ENCODE peak calls at places on chromosomes 6 and 20, in ten cellular contexts. Y is tibial artery, Q is HFF-Myc, L is heart left ventricle, V is ovary, O is HL-60, X is adipocyte, E is choroid plexus epithelial cell, W is suprapubic skin, F is epithelial cell of proximal tubule. M is an unnamed sample.

GRCh38 chr6:41286544-41287346 is at the start of gene TREM1:
- DNase-seq in W (peak), X (peak), F (peak), E (peak), V (no peak), Q (peak), L (peak), O (peak), Y (peak), M (peak)

GRCh38 chr6:81766482-81767069 is 14.1 kb upstream of the TENT5A start:
- DNase-seq in L (no peak), O (peak), E (peak), Y (no peak), W (no peak), Q (peak), X (peak), F (peak), V (no peak), M (peak)

GRCh38 chr20:54167909-54168872 is 5.6 kb downstream of the CYP24A1 start:
- DNase-seq in O (no peak), V (no peak), L (no peak), F (no peak), E (no peak), X (no peak), Q (no peak), W (no peak), Y (no peak), M (peak)

GRCh38 chr20:41509316-41509715 is 108.9 kb downstream of the CHD6 start:
- DNase-seq in X (no peak), E (no peak), V (no peak), F (no peak), O (no peak), Y (no peak), Q (no peak), W (no peak), L (no peak), M (no peak)

GRCh38 chr20:25309395-25310267 is 61.7 kb downstream of the PYGB start:
- DNase-seq in V (peak), L (no peak), F (peak), W (peak), O (no peak), Q (no peak), E (peak), X (peak), Y (peak), M (peak)

GRCh38 chr6:25006075-25006474 is 70.3 kb upstream of the RIPOR2 start:
- DNase-seq in Y (no peak), X (no peak), O (no peak), W (no peak), L (no peak), Q (no peak), V (no peak), F (no peak), E (no peak), M (no peak)

GRCh38 chr6:113558966-113559365 is 298.2 kb upstream of the MARCKS start:
- DNase-seq in F (no peak), L (no peak), V (no peak), Y (no peak), W (no peak), E (peak), O (no peak), X (peak), Q (peak), M (peak)

GRCh38 chr6:3919130-3919628 is 70.0 kb downstream of the FAM50B start:
- DNase-seq in Y (no peak), V (no peak), X (peak), Q (no peak), W (no peak), L (peak), E (peak), F (peak), O (no peak), M (peak)

GRCh38 chr6:38815250-38815649 is 100.1 kb downstream of the DNAH8 start:
- DNase-seq in Q (no peak), O (no peak), F (no peak), W (no peak), V (no peak), X (no peak), L (no peak), E (no peak), Y (no peak), M (no peak)

GRCh38 chr6:169866140-169866534 is 114.7 kb downstream of the ERMARD start:
- DNase-seq in Y (no peak), Q (no peak), F (no peak), W (no peak), V (no peak), E (no peak), O (no peak), L (no peak), X (no peak), M (no peak)

GRCh38 chr20:57159193-57159851 is 107.1 kb downstream of the BMP7 start:
- DNase-seq in X (no peak), Y (no peak), L (no peak), Q (no peak), W (no peak), E (no peak), F (no peak), V (no peak), O (no peak), M (no peak)

GRCh38 chr20:57161478-57162194 is 104.8 kb downstream of the BMP7 start:
- DNase-seq in X (no peak), W (no peak), E (no peak), V (no peak), L (no peak), Y (no peak), Q (no peak), O (no peak), F (no peak), M (no peak)

GRCh38 chr20:57158474-57158873 is 108.0 kb downstream of the BMP7 start:
- DNase-seq in X (no peak), O (no peak), E (no peak), F (no peak), Q (no peak), L (no peak), W (no peak), Y (no peak), V (no peak), M (no peak)

GRCh38 chr20:57160985-57161384 is 105.5 kb downstream of the BMP7 start:
- DNase-seq in F (no peak), W (no peak), E (no peak), O (no peak), L (no peak), Y (no peak), V (no peak), Q (no peak), X (no peak), M (no peak)

GRCh38 chr20:57159945-57160610 is 106.4 kb downstream of the BMP7 start:
- DNase-seq in Q (no peak), L (no peak), Y (no peak), W (no peak), O (no peak), E (no peak), F (no peak), V (no peak), X (no peak), M (no peak)
- H3K4me3 ChIP-seq in Q (no peak), L (no peak), Y (no peak), W (no peak), O (no peak), E (no peak), F (no peak), V (no peak), X (no peak), M (no peak)

DNA sequence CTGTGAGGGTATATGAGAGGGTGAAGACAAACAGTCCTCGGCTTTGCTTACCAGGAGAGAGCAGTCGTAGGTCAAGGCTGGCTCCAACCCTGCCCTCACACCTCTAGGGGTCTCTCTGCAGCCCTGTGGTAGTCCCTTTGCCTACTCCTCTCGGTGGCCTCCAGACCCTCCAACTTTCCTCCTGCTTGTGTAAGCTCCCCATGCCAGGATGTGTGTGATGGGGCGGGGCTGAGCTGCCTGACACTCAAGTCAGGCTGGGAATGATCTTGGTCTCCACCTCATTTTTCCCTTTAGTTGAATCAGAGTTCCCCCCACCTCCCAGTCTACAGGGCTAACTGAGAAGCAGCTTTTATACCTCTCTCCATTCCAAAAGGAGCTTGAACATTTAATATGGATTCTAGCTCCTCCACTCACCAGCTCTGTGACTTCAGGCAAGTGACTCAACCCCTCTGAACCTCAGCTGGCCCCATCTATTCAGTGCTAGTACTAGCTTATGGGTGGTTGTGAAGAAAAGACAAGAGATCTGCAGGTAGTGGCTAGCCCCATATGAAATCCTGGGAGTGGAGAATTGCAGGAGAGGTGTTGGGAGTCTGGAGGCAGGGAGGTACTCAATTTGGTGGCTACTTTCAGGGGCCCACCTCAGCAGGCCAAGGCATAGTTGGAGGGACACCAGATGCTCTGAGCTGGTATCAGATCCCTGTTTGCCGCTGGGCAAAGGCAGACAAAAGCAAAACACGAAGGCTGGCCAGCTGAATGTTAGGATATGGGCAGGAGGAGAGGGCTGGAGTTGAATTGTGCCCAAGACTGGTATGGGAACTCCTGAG is 971 bp downstream of the SLC29A1 start:
- DNase-seq in F (no peak), X (peak), Q (no peak), L (no peak), W (no peak), V (no peak), O (no peak), E (no peak), Y (no peak), M (no peak)
- H3K4me3 ChIP-seq in F (peak), X (peak), Q (peak), L (peak), W (peak), V (peak), O (peak), E (peak), Y (peak), M (peak)

GRCh38 chr20:63520594-63520938 is at the start of gene PPDPF:
- DNase-seq in V (peak), F (no peak), E (peak), L (peak), Q (no peak), Y (peak), X (peak), W (no peak), O (peak), M (peak)

GRCh38 chr20:63521602-63522001 is 1.0 kb downstream of the PPDPF start:
- DNase-seq in O (no peak), F (no peak), E (peak), X (peak), W (no peak), Y (no peak), V (no peak), L (no peak), Q (no peak), M (no peak)

GRCh38 chr20:63522981-63523611 is 2.5 kb downstream of the PPDPF start:
- DNase-seq in O (no peak), Y (no peak), V (no peak), L (peak), X (no peak), E (no peak), Q (no peak), F (no peak), W (peak), M (no peak)

GRCh38 chr20:63520939-63521601 is 505 bp downstream of the PPDPF start:
- DNase-seq in X (peak), L (peak), Y (peak), O (peak), F (no peak), E (peak), V (peak), W (peak), Q (no peak), M (peak)

DNA sequence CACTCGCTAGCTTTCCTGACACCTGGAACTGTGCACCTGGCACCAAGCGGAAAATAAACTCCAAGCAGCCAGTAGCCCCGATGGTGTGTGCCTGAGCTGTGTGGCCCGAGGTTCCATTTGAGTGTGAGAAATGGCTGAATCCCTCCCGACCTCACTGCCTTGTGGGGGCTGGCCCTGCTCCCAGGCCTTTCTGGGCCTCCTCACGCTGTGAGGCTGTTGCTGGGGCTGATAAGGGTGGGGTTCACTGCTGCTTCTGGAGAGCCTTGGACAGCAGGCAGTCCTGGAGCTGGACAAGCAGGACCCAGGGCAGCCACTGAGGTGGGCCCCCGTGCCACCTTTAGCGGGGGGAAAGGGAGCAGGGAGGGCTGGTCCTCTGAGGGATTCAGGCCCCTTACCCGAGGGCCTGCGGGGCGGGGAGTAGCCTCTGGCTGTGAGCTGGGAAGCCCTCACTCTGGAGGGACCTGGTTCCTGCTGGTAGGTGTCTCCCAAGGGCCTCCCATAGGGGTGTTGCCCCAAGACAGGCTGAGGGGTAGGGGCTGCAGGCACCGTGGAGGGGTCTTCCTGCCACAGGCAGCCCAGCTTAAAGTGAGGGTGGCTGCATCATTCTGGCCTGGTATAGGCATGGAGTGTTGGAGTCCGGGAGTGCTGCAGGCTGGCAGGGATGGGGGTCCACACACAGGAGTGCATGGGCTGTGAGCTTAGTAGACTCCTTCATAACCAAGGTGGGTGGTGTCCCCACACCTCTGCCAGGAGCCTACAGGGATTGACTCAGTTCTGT is 1.7 kb downstream of the PPDPF start:
- DNase-seq in W (no peak), E (no peak), X (no peak), F (no peak), V (no peak), Y (no peak), Q (no peak), O (no peak), L (peak), M (no peak)
- H3K4me3 ChIP-seq in W (peak), E (peak), X (peak), F (peak), V (no peak), Y (peak), Q (peak), O (no peak), L (peak), M (peak)

GRCh38 chr6:162576009-162576408 is 151.6 kb downstream of the PRKN start:
- DNase-seq in W (no peak), Y (no peak), F (no peak), L (no peak), O (no peak), E (peak), Q (no peak), X (no peak), V (no peak), M (no peak)

GRCh38 chr6:162568266-162568665 is 159.3 kb downstream of the PRKN start:
- DNase-seq in O (no peak), F (no peak), V (no peak), Y (no peak), X (no peak), E (no peak), Q (no peak), L (no peak), W (no peak), M (no peak)

GRCh38 chr6:162572240-162572639 is 155.3 kb downstream of the PRKN start:
- DNase-seq in X (no peak), F (no peak), L (no peak), Q (no peak), Y (no peak), W (no peak), V (no peak), O (no peak), E (no peak), M (no peak)
- H3K4me3 ChIP-seq in X (no peak), F (no peak), L (no peak), Q (no peak), Y (no peak), W (no peak), V (no peak), O (no peak), E (no peak), M (no peak)

GRCh38 chr20:38673731-38674177 is 50.5 kb upstream of the SLC32A1 start:
- DNase-seq in O (no peak), Y (no peak), E (peak), F (no peak), V (no peak), Q (no peak), W (peak), X (peak), L (no peak), M (peak)
- H3K4me3 ChIP-seq in O (peak), Y (peak), E (peak), F (peak), V (peak), Q (peak), W (peak), X (peak), L (peak), M (peak)

GRCh38 chr6:31170600-31170881 is at the start of gene POU5F1:
- DNase-seq in F (no peak), V (no peak), Q (no peak), Y (no peak), W (no peak), E (no peak), X (no peak), O (no peak), L (no peak), M (no peak)

GRCh38 chr6:31169123-31169857 is 1.2 kb downstream of the POU5F1 start:
- DNase-seq in V (no peak), Q (no peak), E (no peak), F (no peak), X (no peak), W (no peak), Y (no peak), L (no peak), O (no peak), M (no peak)

GRCh38 chr6:31171931-31172882 is 1.7 kb upstream of the POU5F1 start:
- DNase-seq in O (no peak), Y (no peak), Q (no peak), W (no peak), V (no peak), X (no peak), F (no peak), E (no peak), L (no peak), M (no peak)

GRCh38 chr6:31172973-31173384 is 2.5 kb upstream of the POU5F1 start:
- DNase-seq in O (no peak), W (no peak), Y (no peak), L (no peak), Q (no peak), X (no peak), V (no peak), F (no peak), E (no peak), M (no peak)

GRCh38 chr6:31170987-31171671 is 647 bp upstream of the POU5F1 start:
- DNase-seq in F (no peak), Q (no peak), O (no peak), V (no peak), Y (no peak), X (no peak), E (no peak), L (no peak), W (no peak), M (no peak)
- H3K4me3 ChIP-seq in F (no peak), Q (no peak), O (no peak), V (no peak), Y (no peak), X (no peak), E (no peak), L (no peak), W (no peak), M (no peak)

GRCh38 chr6:11222385-11223277 is 9.8 kb downstream of the NEDD9 start:
- DNase-seq in L (no peak), X (no peak), O (no peak), V (no peak), Q (no peak), Y (no peak), E (no peak), F (no peak), W (no peak), M (peak)

GRCh38 chr6:11223296-11223695 is 9.2 kb downstream of the NEDD9 start:
- DNase-seq in V (no peak), X (no peak), L (no peak), Y (no peak), W (no peak), E (no peak), F (no peak), O (no peak), Q (no peak), M (peak)

GRCh38 chr6:11224252-11224965 is 8.1 kb downstream of the NEDD9 start:
- DNase-seq in O (no peak), V (no peak), X (no peak), Q (no peak), E (no peak), L (no peak), W (no peak), Y (no peak), F (no peak), M (peak)

GRCh38 chr6:11218827-11219826 is 13.3 kb downstream of the NEDD9 start:
- DNase-seq in L (peak), V (no peak), Q (no peak), W (no peak), F (no peak), O (no peak), Y (peak), X (no peak), E (no peak), M (peak)

GRCh38 chr6:11221623-11222384 is 10.7 kb downstream of the NEDD9 start:
- DNase-seq in L (no peak), O (no peak), V (no peak), Q (no peak), Y (no peak), E (no peak), W (no peak), F (no peak), X (no peak), M (no peak)
- H3K4me3 ChIP-seq in L (no peak), O (no peak), V (no peak), Q (no peak), Y (no peak), E (no peak), W (no peak), F (no peak), X (no peak), M (no peak)